ENCODE peak calls at places on chromosomes 12 and 14, in four cellular contexts. M, N, Y and Q are unnamed samples.

GRCh38 chr12:19967486-19967885 is 400.9 kb upstream of the PDE3A start:
- DNase-seq in Y (no peak), N (peak), M (no peak), Q (no peak)

GRCh38 chr12:3712209-3712992 is 40.5 kb downstream of the CRACR2A start:
- DNase-seq in N (no peak), M (no peak), Y (no peak), Q (no peak)

GRCh38 chr12:106108187-106108816 is 30.5 kb downstream of the NUAK1 start:
- DNase-seq in Y (no peak), N (no peak), M (no peak), Q (no peak)

GRCh38 chr12:95204141-95204866 is 13.0 kb downstream of the FGD6 start:
- DNase-seq in Y (peak), M (no peak), N (no peak), Q (peak)

GRCh38 chr12:120119395-120119973 is 2.9 kb upstream of the RAB35 start:
- DNase-seq in Y (no peak), M (no peak), N (peak), Q (no peak)

GRCh38 chr14:66698503-66698902 is 190.6 kb downstream of the GPHN start:
- DNase-seq in M (no peak), Y (no peak), N (no peak), Q (no peak)

GRCh38 chr12:120711411-120711810 is 1.2 kb downstream of the UNC119B start:
- DNase-seq in N (no peak), Y (no peak), M (no peak), Q (no peak)

GRCh38 chr14:105589161-105589925 is 63.0 kb downstream of the TMEM121 start:
- DNase-seq in M (no peak), Y (no peak), N (no peak), Q (no peak)

GRCh38 chr12:92365836-92366235 is 220.2 kb upstream of the BTG1 start:
- DNase-seq in M (no peak), Y (no peak), N (no peak), Q (no peak)

GRCh38 chr14:103149847-103150246 is 26.6 kb downstream of the TNFAIP2 start:
- DNase-seq in N (no peak), Y (no peak), M (no peak), Q (no peak)

GRCh38 chr12:47414511-47414910 is 291.3 kb downstream of the RPAP3 start:
- DNase-seq in N (no peak), M (no peak), Y (no peak), Q (no peak)

GRCh38 chr14:85241022-85241880 is 288.7 kb upstream of the FLRT2 start:
- DNase-seq in M (no peak), N (no peak), Y (no peak), Q (no peak)

GRCh38 chr12:4910502-4911315 is 1.0 kb downstream of the KCNA1 start:
- DNase-seq in M (peak), N (no peak), Y (no peak), Q (no peak)

GRCh38 chr14:65243766-65244442 is 141.6 kb upstream of the MAX start:
- DNase-seq in N (no peak), M (no peak), Y (no peak), Q (peak)

GRCh38 chr14:42192659-42193425 is 586.2 kb downstream of the LRFN5 start:
- DNase-seq in N (no peak), M (no peak), Y (no peak), Q (no peak)

GRCh38 chr14:33586806-33587205 is 364.1 kb downstream of the EGLN3 start:
- DNase-seq in Y (no peak), N (no peak), M (no peak), Q (no peak)

GRCh38 chr14:95059126-95059525 is 98.2 kb downstream of the DICER1 start:
- DNase-seq in M (no peak), Y (no peak), N (no peak), Q (no peak)

GRCh38 chr12:121533391-121534090 is 47.3 kb downstream of the KDM2B start:
- DNase-seq in M (no peak), N (no peak), Y (no peak), Q (no peak)

GRCh38 chr12:60335765-60336164 is 739.9 kb downstream of the SLC16A7 start:
- DNase-seq in M (no peak), Y (no peak), N (no peak), Q (no peak)

GRCh38 chr12:62915130-62915529 is 19.8 kb downstream of the PPM1H start:
- DNase-seq in N (no peak), M (no peak), Y (no peak), Q (no peak)

GRCh38 chr14:21106506-21107359 is 5.9 kb downstream of the TMEM253 start:
- DNase-seq in N (no peak), Y (peak), M (no peak), Q (peak)

GRCh38 chr14:69354383-69355154 is 43.5 kb downstream of the ERH start:
- DNase-seq in M (peak), Y (no peak), N (peak), Q (no peak)

GRCh38 chr12:39287817-39288216 is 155.1 kb downstream of the KIF21A start:
- DNase-seq in Y (no peak), M (no peak), N (no peak), Q (no peak)

GRCh38 chr14:73250781-73251500 is 13.6 kb downstream of the PAPLN start:
- DNase-seq in M (no peak), Y (no peak), N (no peak), Q (no peak)

GRCh38 chr12:51622564-51622963 is 31.5 kb downstream of the SCN8A start:
- DNase-seq in M (no peak), N (no peak), Y (no peak), Q (no peak)
- TF ChIP-seq SPI1 in M (no peak), N (no peak), Y (no peak), Q (no peak)

DNA sequence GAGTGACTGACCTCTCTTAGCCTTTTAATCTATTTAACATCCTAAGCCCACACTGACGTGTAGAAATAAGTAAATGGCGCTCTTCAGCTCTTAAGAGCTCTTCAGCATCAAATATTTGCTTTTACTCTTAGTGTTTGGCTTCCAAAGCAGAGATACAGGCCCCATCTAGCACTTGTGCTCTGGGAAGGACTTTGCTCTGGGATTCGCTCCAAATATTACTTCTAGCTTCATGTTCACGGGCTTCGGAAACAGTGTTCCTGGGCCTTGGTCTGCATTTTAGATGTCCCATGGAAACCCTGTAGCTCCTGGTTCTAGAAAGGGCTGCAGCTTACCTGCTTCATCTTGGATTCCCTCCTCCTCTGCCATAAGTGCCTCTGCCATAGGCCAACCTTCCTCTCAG is 2.7 kb upstream of the NKX2-8 start:
- DNase-seq in M (no peak), Y (no peak), N (no peak), Q (no peak)
- TF ChIP-seq SPI1 in M (no peak), Y (no peak), N (no peak), Q (no peak)

DNA sequence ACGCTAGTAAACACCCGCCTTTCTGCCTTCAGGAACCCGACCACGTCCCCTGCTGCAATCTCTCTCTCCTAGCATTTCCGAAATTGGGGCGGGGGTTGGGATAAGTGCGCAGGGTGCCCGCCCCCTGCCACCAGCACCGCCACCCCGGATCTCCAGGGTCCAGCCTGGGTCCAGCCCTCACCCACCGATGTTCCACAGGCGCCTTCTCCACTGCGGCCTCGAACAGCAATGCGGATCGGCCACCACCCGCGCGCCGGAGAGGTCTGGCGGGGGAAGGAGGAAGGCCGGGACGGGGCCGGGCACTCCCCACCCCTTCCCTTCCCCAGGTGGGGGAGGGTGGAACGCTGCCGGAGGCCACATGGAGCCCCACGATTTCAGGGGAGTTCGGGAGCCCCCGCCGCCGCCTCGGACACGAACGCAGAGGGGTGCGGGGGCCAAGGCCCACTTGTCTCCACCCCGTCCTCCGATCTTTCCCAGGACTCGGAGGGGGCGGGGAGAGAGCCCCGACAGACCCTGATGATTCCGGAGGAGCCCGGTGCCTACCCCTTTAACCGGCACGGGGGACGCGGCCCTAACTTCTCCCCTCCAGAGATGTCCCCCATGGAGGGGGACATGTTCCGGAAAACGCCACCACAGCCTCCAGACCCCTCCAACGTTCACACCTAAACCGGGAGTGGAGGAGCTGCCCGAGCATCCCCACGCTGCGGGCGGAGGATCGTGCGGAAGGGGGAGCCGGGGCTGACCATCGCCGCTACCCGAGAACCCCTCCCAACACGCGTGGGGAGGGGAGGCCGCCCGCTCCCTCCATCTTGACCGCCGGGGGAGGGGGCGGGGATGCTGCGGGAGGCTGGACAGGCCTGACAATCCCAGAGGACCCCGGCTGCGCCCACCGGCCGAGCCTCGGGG is 1.1 kb downstream of the ATXN2 start:
- DNase-seq in Y (peak), M (peak), N (no peak), Q (peak)
- TF ChIP-seq SPI1 in Y (no peak), M (no peak), N (no peak), Q (no peak)

GRCh38 chr14:39666386-39666785 is 234.2 kb upstream of the FBXO33 start:
- DNase-seq in Y (no peak), M (no peak), N (no peak), Q (no peak)
- TF ChIP-seq SPI1 in Y (no peak), M (no peak), N (no peak), Q (no peak)

GRCh38 chr12:89098390-89099102 is 253.8 kb downstream of the DUSP6 start:
- DNase-seq in Y (no peak), N (no peak), M (no peak), Q (no peak)
- TF ChIP-seq SPI1 in Y (no peak), N (no peak), M (no peak), Q (no peak)